ENCODE peak calls at places on chromosomes 4 and X, in four cellular contexts. J is H9, A is mesendoderm, R is H1. S is an unnamed sample.

GRCh38 chr4:20395160-20395773 is 143.6 kb downstream of the SLIT2 start:
- DNase-seq in J (peak), A (peak), R (peak), S (peak)

GRCh38 chr4:41332666-41333065 is 75.9 kb downstream of the UCHL1 start:
- DNase-seq in R (no peak), A (no peak), J (no peak), S (no peak)

GRCh38 chr4:109588176-109588575 is 28.1 kb downstream of the MCUB start:
- DNase-seq in A (no peak), J (no peak), R (no peak), S (no peak)

GRCh38 chrX:28108186-28108945 is 127.1 kb upstream of the DCAF8L1 start:
- DNase-seq in J (no peak), R (no peak), A (no peak), S (no peak)

GRCh38 chr4:124433500-124433899 is 279.0 kb downstream of the ANKRD50 start:
- DNase-seq in A (no peak), R (no peak), J (no peak), S (no peak)

GRCh38 chr4:154958621-154959358 is 177.7 kb downstream of the RBM46 start:
- DNase-seq in J (no peak), A (no peak), R (no peak), S (no peak)

GRCh38 chr4:158410272-158410671 is 111.4 kb upstream of the RXFP1 start:
- DNase-seq in J (no peak), R (no peak), A (peak), S (peak)

GRCh38 chrX:47629419-47630210 is at the start of gene CFP:
- DNase-seq in J (no peak), R (no peak), A (peak), S (no peak)

GRCh38 chr4:127965803-127966175 is 583 bp downstream of the ABHD18 start:
- DNase-seq in J (peak), R (peak), A (peak), S (peak)

GRCh38 chr4:8774071-8774470 is 97.6 kb downstream of the HMX1 start:
- DNase-seq in J (no peak), A (no peak), R (no peak), S (no peak)

GRCh38 chr4:96473246-96473645 is 633.4 kb downstream of the PDHA2 start:
- DNase-seq in R (no peak), A (no peak), J (no peak), S (no peak)

GRCh38 chr4:56512166-56512565 is 6.6 kb downstream of the ARL9 start:
- DNase-seq in R (no peak), J (no peak), A (no peak), S (peak)

GRCh38 chr4:135365065-135365464 is 1163.5 kb upstream of the PABPC4L start:
- DNase-seq in A (no peak), R (no peak), J (no peak), S (peak)

GRCh38 chr4:38654273-38654672 is 9.7 kb upstream of the KLF3 start:
- DNase-seq in J (no peak), A (peak), R (no peak), S (no peak)

GRCh38 chr4:76090241-76090691 is 15.8 kb downstream of the ART3 start:
- DNase-seq in R (no peak), A (peak), J (no peak), S (peak)

GRCh38 chrX:125205918-125206665 is 113.6 kb upstream of the TEX13C start:
- DNase-seq in A (peak), R (peak), J (peak), S (no peak)

GRCh38 chr4:148540622-148541326 is 98.6 kb upstream of the NR3C2 start:
- DNase-seq in A (no peak), R (no peak), J (no peak), S (no peak)

GRCh38 chr4:102268355-102268754 is 76.9 kb downstream of the SLC39A8 start:
- DNase-seq in R (no peak), A (no peak), J (no peak), S (no peak)

GRCh38 chrX:130887392-130887791 is 15.6 kb downstream of the ENOX2 start:
- DNase-seq in J (no peak), A (no peak), R (no peak), S (no peak)

GRCh38 chr4:138627096-138627495 is 384.9 kb upstream of the SLC7A11 start:
- DNase-seq in R (no peak), A (no peak), J (no peak), S (peak)

GRCh38 chrX:19825271-19825670 is 62.1 kb downstream of the SH3KBP1 start:
- DNase-seq in J (no peak), R (no peak), A (no peak), S (no peak)

GRCh38 chrX:129714581-129714980 is 24.2 kb upstream of the XPNPEP2 start:
- DNase-seq in R (no peak), A (no peak), J (peak), S (no peak)

GRCh38 chr4:153782567-153782966 is 6.3 kb downstream of the SFRP2 start:
- DNase-seq in R (no peak), J (no peak), A (no peak), S (no peak)

GRCh38 chr4:54840992-54841768 is 183.4 kb downstream of the KIT start:
- DNase-seq in A (peak), R (no peak), J (no peak), S (peak)

DNA sequence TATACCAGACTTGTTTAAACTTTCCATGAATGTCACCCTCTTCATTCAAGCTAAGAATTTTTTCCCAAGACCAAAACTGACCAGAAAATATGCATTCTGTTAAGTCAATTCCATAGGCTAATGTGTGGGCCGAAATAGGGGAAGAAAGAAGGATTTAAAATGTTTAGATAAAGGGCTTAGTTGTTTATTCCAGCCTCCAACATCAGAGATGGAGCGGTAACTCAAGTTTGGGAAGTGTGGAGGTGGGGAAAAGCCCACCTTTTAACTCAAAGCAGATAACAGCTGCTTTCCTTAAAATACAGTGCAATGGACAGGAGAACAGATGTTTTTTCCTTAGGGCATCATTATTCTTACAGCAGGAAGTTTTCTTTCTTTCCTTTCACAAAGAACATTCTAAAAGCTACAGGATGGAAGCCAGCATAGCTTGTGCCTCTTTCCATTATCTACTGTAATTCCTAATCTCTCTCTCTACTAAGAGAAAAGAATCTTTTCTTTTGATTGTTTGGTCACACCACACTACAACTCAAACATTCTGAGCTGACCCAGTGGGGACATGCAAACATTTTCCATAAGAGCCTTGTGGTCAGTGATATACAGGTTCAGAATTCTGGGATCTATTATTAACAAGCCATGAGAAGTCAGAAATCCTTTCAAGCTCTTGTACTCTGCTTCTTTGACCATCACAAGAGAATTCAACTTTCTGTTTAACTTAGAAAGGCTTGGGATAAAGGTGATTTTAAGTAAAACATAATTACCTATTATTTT is 101.6 kb downstream of the PDE5A start:
- DNase-seq in J (no peak), R (no peak), A (no peak), S (peak)
- H3K56ac ChIP-seq in J (no peak), R (no peak), A (no peak), S (peak)

DNA sequence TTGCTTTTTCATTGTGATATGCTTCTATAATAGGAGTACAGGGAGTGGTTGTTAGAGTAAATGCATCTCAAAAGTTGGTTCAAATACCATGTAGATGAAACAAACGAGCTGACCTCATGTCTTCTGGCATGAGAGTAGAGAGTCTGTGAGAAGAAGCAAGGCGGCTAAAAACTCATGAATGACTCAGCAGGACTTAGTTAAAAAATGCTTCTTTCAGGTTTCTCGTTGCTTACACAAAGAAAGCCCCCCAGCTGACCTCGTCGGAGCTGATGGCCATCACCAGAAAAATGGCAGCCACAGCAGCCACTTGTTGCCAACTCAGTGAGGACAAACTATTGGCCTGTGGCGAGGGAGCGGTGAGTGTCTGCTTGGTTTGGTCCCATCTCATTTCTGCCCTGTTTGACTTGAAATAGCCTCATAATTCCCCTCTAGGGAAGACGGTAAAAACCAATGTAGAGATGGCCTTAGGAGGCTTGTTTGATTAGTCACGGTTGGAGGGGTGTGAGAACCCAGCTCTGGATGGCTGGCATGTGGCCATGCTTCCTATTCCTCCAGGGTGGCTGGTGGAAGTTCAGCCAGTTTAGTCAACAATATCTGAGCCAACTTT is 14.5 kb downstream of the AFP start:
- DNase-seq in A (peak), J (peak), R (peak), S (peak)
- H2BK5ac ChIP-seq in A (no peak), J (no peak), R (peak), S (peak)

GRCh38 chr4:71355971-71356370 is 17.2 kb downstream of the SLC4A4 start:
- DNase-seq in J (no peak), A (no peak), R (no peak), S (no peak)
- H3K56ac ChIP-seq in J (no peak), A (no peak), R (no peak), S (no peak)

GRCh38 chrX:24150051-24150790 is 692 bp downstream of the ZFX start:
- DNase-seq in A (peak), J (peak), R (peak), S (peak)

GRCh38 chrX:24147165-24147564 is 2.4 kb upstream of the ZFX start:
- DNase-seq in R (no peak), J (no peak), A (no peak), S (no peak)

GRCh38 chrX:24148118-24148517 is 1.4 kb upstream of the ZFX start:
- DNase-seq in A (no peak), R (no peak), J (no peak), S (peak)

GRCh38 chrX:24149346-24150050 is at the start of gene ZFX:
- DNase-seq in A (peak), J (peak), R (peak), S (peak)

GRCh38 chrX:24148535-24149345 is 789 bp upstream of the ZFX start:
- DNase-seq in J (no peak), R (no peak), A (peak), S (peak)
- H2BK5ac ChIP-seq in J (no peak), R (no peak), A (no peak), S (peak)

GRCh38 chr4:1166509-1167243 is 5.7 kb downstream of the SPON2 start:
- DNase-seq in R (no peak), J (no peak), A (no peak), S (no peak)
- H3K56ac ChIP-seq in R (no peak), J (no peak), A (no peak), S (no peak)

GRCh38 chr4:2261110-2261852 is 628 bp downstream of the MXD4 start:
- DNase-seq in A (peak), R (peak), J (no peak), S (peak)

GRCh38 chr4:2259036-2259540 is 2.8 kb downstream of the MXD4 start:
- DNase-seq in R (no peak), J (no peak), A (no peak), S (no peak)

GRCh38 chr4:2261853-2262144 is at the start of gene MXD4:
- DNase-seq in A (no peak), R (no peak), J (no peak), S (no peak)

GRCh38 chr4:2259541-2260267 is 2.2 kb downstream of the MXD4 start:
- DNase-seq in R (no peak), A (no peak), J (no peak), S (no peak)

GRCh38 chr4:2260336-2261109 is 1.4 kb downstream of the MXD4 start:
- DNase-seq in J (peak), R (no peak), A (no peak), S (no peak)
- H2BK5ac ChIP-seq in J (no peak), R (no peak), A (no peak), S (no peak)

S was measured in IMR-90.